ENCODE peak calls at places on chromosomes 2 and 18, in five cellular contexts. S is mammary epithelial cell, K is psoas muscle, W is GM23338, G is heart left ventricle. J is an unnamed sample. For H3K4me1 and H3K27me3, the result is how much of the 10 kb centered on the place peaks cover.

GRCh38 chr2:186848873-186849578 is at the start of gene ZSWIM2:
- DNase-seq in W (peak), K (peak), G (peak), S (peak), J (peak)

GRCh38 chr2:156512451-156512850 is 76.3 kb downstream of the GPD2 start:
- DNase-seq in W (no peak), S (no peak), K (no peak), G (no peak), J (no peak)

GRCh38 chr2:236939751-236940229 is 145.9 kb upstream of the COPS8 start:
- DNase-seq in S (no peak), K (no peak), W (no peak), G (no peak), J (no peak)

GRCh38 chr2:69779258-69779989 is 37.5 kb downstream of the ANXA4 start:
- DNase-seq in W (no peak), K (no peak), S (peak), G (no peak), J (no peak)

GRCh38 chr2:144349674-144350073 is 170.2 kb downstream of the ZEB2 start:
- DNase-seq in K (no peak), W (peak), S (no peak), G (no peak), J (no peak)

GRCh38 chr2:150188177-150188576 is 299.3 kb downstream of the RND3 start:
- DNase-seq in K (no peak), G (no peak), W (no peak), S (peak), J (no peak)

GRCh38 chr2:86238354-86238753 is 39.1 kb downstream of the MRPL35 start:
- DNase-seq in W (no peak), G (no peak), K (no peak), S (no peak), J (no peak)

GRCh38 chr2:27566628-27567027 is 16.2 kb upstream of the ZNF512 start:
- DNase-seq in G (no peak), W (no peak), S (peak), K (no peak), J (no peak)

GRCh38 chr2:9820020-9820973 is 23.0 kb upstream of the TAF1B start:
- DNase-seq in S (peak), W (peak), G (no peak), K (no peak), J (no peak)

GRCh38 chr2:9826208-9826607 is 17.1 kb upstream of the TAF1B start:
- DNase-seq in K (no peak), W (no peak), G (no peak), S (no peak), J (no peak)

GRCh38 chr2:9824956-9825720 is 18.1 kb upstream of the TAF1B start:
- DNase-seq in K (no peak), W (no peak), G (no peak), S (no peak), J (no peak)

GRCh38 chr2:9821805-9822445 is 21.3 kb upstream of the TAF1B start:
- DNase-seq in W (no peak), G (no peak), K (no peak), S (no peak), J (no peak)

DNA sequence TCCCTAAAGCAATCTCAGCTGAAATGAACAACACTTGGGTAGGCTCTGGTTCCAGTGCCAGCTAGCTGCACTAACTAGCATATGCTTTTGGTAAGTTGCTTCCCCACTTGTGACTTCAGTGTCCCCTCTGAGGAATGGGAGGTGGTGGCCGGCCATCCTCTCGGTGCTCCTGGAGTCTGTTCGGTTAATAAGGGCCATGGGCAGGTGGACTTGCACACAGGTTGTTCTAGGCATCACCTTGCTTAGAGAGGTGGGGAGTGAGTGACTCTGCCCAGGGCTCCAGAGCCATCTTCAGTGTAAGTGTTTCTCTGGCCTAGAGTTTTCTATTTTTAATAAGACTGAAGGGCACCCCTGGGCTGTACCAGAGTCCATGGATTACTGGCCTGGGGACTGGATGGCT is 18.8 kb upstream of the TAF1B start:
- DNase-seq in W (no peak), K (no peak), G (no peak), S (no peak), J (no peak)
- TF ChIP-seq CTCF in W (no peak), K (no peak), G (no peak), S (no peak), J (no peak)

GRCh38 chr2:12720181-12720580 is 3.4 kb downstream of the TRIB2 start:
- DNase-seq in S (no peak), K (no peak), G (no peak), W (no peak), J (no peak)
- H3K4me1 ChIP-seq in S (under half), K (under half), G (under half), W (under half), J (under half)

GRCh38 chr18:50559750-50560680 is at the start of gene MAPK4:
- DNase-seq in K (peak), W (peak), G (peak), S (peak), J (no peak)

GRCh38 chr18:50563376-50563775 is 3.5 kb downstream of the MAPK4 start:
- DNase-seq in G (no peak), S (no peak), K (no peak), W (peak), J (no peak)

GRCh38 chr18:50558948-50559749 is 738 bp upstream of the MAPK4 start:
- DNase-seq in S (no peak), W (peak), K (no peak), G (no peak), J (no peak)

GRCh38 chr18:50562686-50563085 is 2.8 kb downstream of the MAPK4 start:
- DNase-seq in G (no peak), S (no peak), W (no peak), K (no peak), J (no peak)

DNA sequence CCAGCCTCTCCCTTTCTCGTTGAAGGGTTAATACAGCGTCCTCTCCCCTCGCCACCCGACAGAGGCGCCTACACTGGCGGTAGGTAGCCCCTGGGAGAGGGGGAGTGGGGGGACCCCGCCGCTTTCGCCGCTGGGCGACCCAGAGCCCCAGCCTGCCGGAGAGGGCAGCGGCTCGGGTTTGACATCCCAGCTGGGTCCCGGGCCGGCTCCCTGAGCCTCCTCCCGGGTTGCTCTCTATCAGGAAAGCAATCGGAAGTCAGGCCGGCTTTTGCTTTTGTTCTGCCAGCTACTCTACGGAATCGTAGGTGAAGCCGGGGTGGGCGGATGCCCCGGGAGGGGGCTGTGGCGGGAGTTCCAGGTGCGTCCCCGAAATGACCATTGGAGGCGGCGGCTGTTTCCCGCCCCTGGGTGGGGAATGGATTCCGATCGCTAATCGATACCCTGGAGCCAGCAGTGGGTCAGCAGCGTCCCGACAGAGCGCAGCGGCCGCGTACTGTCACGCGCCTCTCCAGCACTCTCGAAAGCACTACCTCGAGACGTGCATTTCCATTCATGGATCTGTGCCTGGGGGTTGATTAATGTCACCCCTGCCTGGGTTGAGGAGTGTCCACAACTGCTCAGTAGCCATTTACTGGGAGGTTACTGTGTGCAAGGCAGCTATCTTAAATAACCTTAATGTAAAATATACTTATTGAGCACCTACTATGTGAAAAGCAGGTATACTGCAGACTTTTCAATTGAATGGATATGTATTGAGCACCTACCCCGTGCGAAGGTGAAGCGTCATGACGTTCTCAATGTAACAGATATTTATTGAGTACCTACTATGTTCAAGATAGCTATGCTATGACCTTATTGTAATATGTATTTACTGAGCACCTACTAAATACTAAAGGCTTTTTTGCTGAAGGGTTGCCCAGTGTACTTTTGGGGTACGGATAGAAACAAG is 1.1 kb downstream of the MAPK4 start:
- DNase-seq in K (no peak), W (peak), S (no peak), G (peak), J (no peak)
- H3K27me3 ChIP-seq in K (under half), W (half or more), S (under half), G (under half), J (under half)

DNA sequence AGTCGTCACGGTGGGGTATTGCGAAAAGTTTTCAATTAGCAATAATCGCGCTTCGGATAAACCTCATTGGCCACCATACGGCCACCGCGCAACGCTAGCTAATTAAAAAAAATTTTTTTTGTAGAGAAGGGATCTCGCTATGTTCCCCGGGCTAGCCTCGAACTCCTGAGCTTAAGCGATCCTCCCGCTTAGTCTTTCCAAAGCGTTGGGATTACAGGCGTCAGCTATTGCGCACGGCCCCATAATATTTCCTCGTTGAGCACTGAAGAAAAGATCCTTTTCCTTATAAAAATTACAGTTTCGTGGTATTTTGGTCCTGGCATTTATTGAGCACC is 759 bp upstream of the ACTR1B start:
- DNase-seq in K (no peak), S (no peak), W (peak), G (no peak), J (no peak)
- TF ChIP-seq CTCF in K (no peak), S (no peak), W (no peak), G (no peak), J (no peak)

GRCh38 chr2:168178925-168179324 is 68.5 kb downstream of the STK39 start:
- DNase-seq in G (no peak), W (no peak), S (no peak), K (no peak), J (no peak)

GRCh38 chr2:168179592-168179991 is 67.8 kb downstream of the STK39 start:
- DNase-seq in W (no peak), S (no peak), G (no peak), K (no peak), J (no peak)

GRCh38 chr2:168181825-168182224 is 65.6 kb downstream of the STK39 start:
- DNase-seq in K (no peak), G (no peak), S (no peak), W (no peak), J (no peak)

GRCh38 chr2:168180914-168181313 is 66.5 kb downstream of the STK39 start:
- DNase-seq in S (no peak), K (no peak), G (no peak), W (no peak), J (no peak)

DNA sequence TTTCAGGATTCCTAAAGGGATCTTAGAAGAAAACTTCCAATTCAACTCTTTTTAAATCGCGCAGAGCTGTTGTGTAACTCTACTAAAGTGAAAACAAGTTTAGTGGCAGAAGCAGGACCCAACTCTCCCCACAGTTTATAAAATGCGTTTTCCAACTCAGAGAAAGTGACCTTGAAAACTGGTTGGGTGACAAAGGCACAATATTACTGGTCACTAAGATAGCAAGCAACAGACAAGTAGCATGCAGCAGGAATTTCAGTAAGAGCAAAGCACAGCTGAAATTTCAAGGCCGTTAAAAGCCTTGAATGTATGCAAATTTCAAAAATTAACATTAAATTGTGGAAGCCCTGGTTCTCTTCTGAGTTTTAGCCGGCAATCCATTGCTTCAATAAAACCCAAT is 66.9 kb downstream of the STK39 start:
- DNase-seq in W (peak), K (no peak), G (no peak), S (no peak), J (no peak)
- H3K4me1 ChIP-seq in W (under half), K (under half), G (under half), S (under half), J (under half)

DNA sequence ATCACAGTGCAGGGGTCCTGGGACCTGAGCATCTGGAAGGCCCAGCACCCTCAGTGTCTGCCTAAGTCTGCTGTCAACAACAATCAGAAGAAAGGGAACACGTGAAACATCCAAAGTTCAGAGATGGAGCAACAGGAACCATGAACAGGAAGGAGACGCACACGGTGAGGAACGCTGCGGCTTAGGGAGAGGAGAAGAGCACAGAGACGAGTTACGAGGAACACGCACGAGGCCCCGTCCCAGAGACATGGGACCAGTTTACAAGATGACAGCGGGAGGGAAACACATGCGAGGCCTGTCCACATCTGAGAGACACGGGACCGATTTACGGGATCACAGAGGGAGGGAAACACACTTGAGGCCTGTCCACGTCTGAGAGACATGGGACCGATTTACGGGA is 2.9 kb upstream of the KCNG2 start:
- DNase-seq in G (no peak), S (no peak), K (peak), W (no peak), J (no peak)
- H3K27me3 ChIP-seq in G (half or more), S (under half), K (under half), W (under half), J (half or more)